ENCODE peak calls at places on chromosome 18, in ten cellular contexts. W is aorta, B is right cardiac atrium, V is fibroblast of lung, C is HL-60, S is heart right ventricle, I is lung, A is GM23338, M is sigmoid colon, Y is small intestine. J is an unnamed sample.

GRCh38 chr18:9069482-9070059 is 32.9 kb upstream of the NDUFV2 start:
- DNase-seq in C (no peak), A (no peak), S (peak; percentile 25), B (no peak), V (no peak), W (peak; percentile 54), Y (no peak), I (no peak), M (no peak), J (no peak)

GRCh38 chr18:10353791-10354190 is 100.6 kb upstream of the APCDD1 start:
- DNase-seq in B (no peak), I (no peak), M (no peak), A (no peak), C (no peak), V (peak; percentile 94), Y (no peak), W (no peak), S (no peak), J (no peak)

GRCh38 chr18:8952796-8953760 is 149.4 kb upstream of the NDUFV2 start:
- DNase-seq in I (no peak), A (no peak), B (no peak), M (no peak), Y (no peak), C (no peak), V (peak; percentile 77), S (no peak), W (no peak), J (no peak)

GRCh38 chr18:3265564-3266033 is 3.7 kb downstream of the MYL12B start:
- DNase-seq in C (no peak), A (peak; percentile 60), Y (no peak), I (no peak), V (peak; percentile 67), S (no peak), W (no peak), M (no peak), B (no peak), J (no peak)

GRCh38 chr18:55927831-55928230 is 339.8 kb upstream of the TCF4 start:
- DNase-seq in W (no peak), A (no peak), V (peak; percentile 83), I (no peak), Y (no peak), M (no peak), S (no peak), B (no peak), C (no peak), J (no peak)

GRCh38 chr18:34114996-34115395 is 109.7 kb downstream of the NOL4 start:
- DNase-seq in S (no peak), B (no peak), V (peak; percentile 9), W (no peak), Y (no peak), I (no peak), M (no peak), C (no peak), A (peak; percentile 4), J (no peak)

GRCh38 chr18:34219651-34220050 is 5.1 kb downstream of the NOL4 start:
- DNase-seq in I (no peak), S (no peak), Y (no peak), W (no peak), A (no peak), V (no peak), C (no peak), M (no peak), B (no peak), J (no peak)

GRCh38 chr18:21998531-21998930 is 170.9 kb upstream of the GATA6 start:
- DNase-seq in S (peak; percentile 58), C (no peak), V (no peak), Y (peak; percentile 78), W (no peak), I (no peak), B (peak; percentile 86), A (no peak), M (no peak), J (no peak)

GRCh38 chr18:10047237-10047636 is 133.4 kb downstream of the VAPA start:
- DNase-seq in Y (no peak), C (no peak), A (no peak), M (no peak), I (no peak), S (no peak), V (peak; percentile 90), B (no peak), W (no peak), J (no peak)

GRCh38 chr18:62506495-62507143 is 16.2 kb upstream of the ZCCHC2 start:
- DNase-seq in A (no peak), V (no peak), S (no peak), B (no peak), W (no peak), Y (no peak), C (no peak), I (no peak), M (no peak), J (no peak)

GRCh38 chr18:6878881-6879280 is 149.4 kb downstream of the ARHGAP28 start:
- DNase-seq in I (no peak), S (peak; percentile 31), C (no peak), B (peak; percentile 58), V (no peak), M (no peak), A (peak; percentile 47), W (peak; percentile 46), Y (no peak), J (no peak)

GRCh38 chr18:73942956-73943355 is 204.7 kb downstream of the FBXO15 start:
- DNase-seq in S (no peak), I (no peak), C (no peak), M (no peak), W (no peak), A (no peak), Y (no peak), V (no peak), B (no peak), J (no peak)

GRCh38 chr18:9025104-9025838 is 77.2 kb upstream of the NDUFV2 start:
- DNase-seq in V (peak; percentile 78), B (no peak), A (no peak), C (no peak), M (no peak), S (no peak), Y (no peak), W (no peak), I (no peak), J (no peak)

GRCh38 chr18:41146301-41146700 is 808.7 kb upstream of the PIK3C3 start:
- DNase-seq in Y (no peak), W (no peak), C (no peak), M (no peak), I (no peak), B (no peak), S (no peak), V (no peak), A (peak; percentile 3), J (no peak)

DNA sequence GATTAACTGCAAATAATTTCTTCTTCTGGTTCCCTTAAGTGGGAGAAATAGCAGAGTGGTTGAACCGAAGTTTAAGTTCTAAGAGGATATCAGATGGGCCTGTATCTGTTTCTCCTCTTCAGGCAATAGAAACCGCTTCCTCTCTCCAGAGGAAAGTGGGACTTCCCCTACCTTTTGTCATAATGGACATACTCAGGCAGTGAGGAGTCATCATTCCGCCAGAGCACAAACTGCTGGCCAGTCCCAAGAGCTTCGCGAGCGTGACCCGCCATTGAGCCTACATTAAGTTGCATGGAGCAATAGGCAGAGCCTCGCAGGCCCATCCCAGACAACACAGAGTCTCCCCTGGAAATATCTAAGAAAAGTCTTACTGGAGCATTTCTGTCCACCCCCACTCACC is 158.9 kb downstream of the LDLRAD4 start:
- DNase-seq in M (peak; percentile 61), B (no peak), V (peak; percentile 37), I (no peak), A (no peak), C (peak; percentile 43), S (no peak), W (no peak), Y (no peak), J (peak; percentile 64)
- H3K27ac ChIP-seq in M (no peak overlapping the region), B (peak overlapping the region; percentile 41), V (no peak overlapping the region), I (no peak overlapping the region), A (no peak overlapping the region), C (no peak overlapping the region), S (no peak overlapping the region), W (no peak overlapping the region), Y (no peak overlapping the region), J (peak overlapping the region; percentile 75)

GRCh38 chr18:80161781-80162417 is 52.8 kb downstream of the ADNP2 start:
- DNase-seq in S (no peak), V (no peak), C (no peak), M (no peak), I (no peak), Y (no peak), A (no peak), B (no peak), W (no peak), J (no peak)

GRCh38 chr18:80157708-80158343 is 48.8 kb downstream of the ADNP2 start:
- DNase-seq in S (peak; percentile 73), A (peak; percentile 85), C (peak; percentile 82), M (peak; percentile 84), V (peak; percentile 57), W (peak; percentile 76), Y (peak; percentile 73), I (peak; percentile 78), B (peak; percentile 88), J (peak; percentile 78)

GRCh38 chr18:80163183-80163582 is 54.1 kb downstream of the ADNP2 start:
- DNase-seq in B (no peak), M (no peak), S (no peak), C (no peak), I (no peak), W (no peak), V (no peak), Y (no peak), A (no peak), J (no peak)

GRCh38 chr18:80158365-80158764 is 49.3 kb downstream of the ADNP2 start:
- DNase-seq in S (no peak), A (no peak), M (no peak), V (no peak), Y (no peak), W (no peak), C (no peak), I (no peak), B (no peak), J (no peak)

GRCh38 chr18:80159713-80160636 is 50.9 kb downstream of the ADNP2 start:
- DNase-seq in C (peak; percentile 22), V (no peak), W (no peak), B (peak; percentile 82), M (no peak), S (no peak), Y (peak; percentile 10), A (peak; percentile 81), I (no peak), J (no peak)
- H3K4me3 ChIP-seq in C (no peak overlapping the region), V (no peak overlapping the region), W (no peak overlapping the region), B (no peak overlapping the region), M (peak overlapping the region; percentile 21), S (peak overlapping the region; percentile 12), Y (no peak overlapping the region), A (peak overlapping the region; percentile 55), I (no peak overlapping the region), J (peak overlapping the region; percentile 33)

DNA sequence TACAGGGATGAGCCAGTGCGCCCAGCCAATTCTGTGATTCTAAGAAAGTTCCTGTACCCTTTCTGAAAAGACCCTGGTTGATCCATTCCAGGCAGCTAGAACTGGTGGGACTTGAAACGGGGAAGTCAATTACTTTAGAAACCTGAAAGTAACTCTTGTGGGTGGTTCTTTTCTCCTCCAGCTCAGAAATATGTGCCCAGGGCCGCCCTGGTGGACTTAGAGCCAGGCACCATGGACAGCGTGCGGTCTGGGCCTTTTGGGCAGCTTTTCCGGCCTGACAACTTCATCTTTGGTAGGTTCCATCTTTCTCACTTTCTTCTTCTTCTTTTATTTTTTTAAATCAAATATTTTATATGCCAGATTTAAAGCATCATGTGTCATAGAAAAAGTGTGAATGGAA is 2.7 kb downstream of the TUBB6 start:
- DNase-seq in V (no peak), Y (no peak), C (no peak), I (no peak), B (no peak), W (no peak), A (no peak), S (no peak), M (peak; percentile 62), J (peak; percentile 48)
- H3K27ac ChIP-seq in V (no peak overlapping the region), Y (no peak overlapping the region), C (no peak overlapping the region), I (no peak overlapping the region), B (peak overlapping the region; percentile 3), W (no peak overlapping the region), A (no peak overlapping the region), S (no peak overlapping the region), M (peak overlapping the region; percentile 99), J (peak overlapping the region; percentile 90)

GRCh38 chr18:31197676-31198075 is 35.0 kb upstream of the DSC1 start:
- DNase-seq in A (no peak), M (no peak), C (no peak), Y (peak; percentile 90), I (no peak), B (no peak), S (no peak), W (no peak), V (peak; percentile 40), J (no peak)
- H3K4me3 ChIP-seq in A (no peak overlapping the region), M (no peak overlapping the region), C (no peak overlapping the region), Y (no peak overlapping the region), I (no peak overlapping the region), B (no peak overlapping the region), S (no peak overlapping the region), W (no peak overlapping the region), V (no peak overlapping the region), J (no peak overlapping the region)